ENCODE peak calls at places on chromosomes 11 and 22, in six cellular contexts. P is neuronal stem cell; Y is PC-9; S is CD4-positive, CD25-positive, alpha-beta regulatory T cell; T is A673; J is GM23248. D is an unnamed sample. For H3K4me1, the result is how much of the 10 kb centered on the place peaks cover.

GRCh38 chr22:19853879-19854777 is 546 bp downstream of the GNB1L start:
- DNase-seq in S (peak), J (peak), Y (no peak), P (no peak), T (no peak), D (peak)

GRCh38 chr11:47083913-47084312 is 92.8 kb downstream of the ARFGAP2 start:
- DNase-seq in T (no peak), J (peak), Y (no peak), S (no peak), P (no peak), D (no peak)

GRCh38 chr22:39478461-39478860 is 21.6 kb downstream of the MGAT3 start:
- DNase-seq in S (no peak), P (no peak), T (no peak), Y (peak), J (peak), D (peak)

GRCh38 chr22:17820879-17821439 is 46.7 kb upstream of the BID start:
- DNase-seq in Y (no peak), S (no peak), P (no peak), T (no peak), J (no peak), D (no peak)

GRCh38 chr11:61007383-61007970 is 36.0 kb downstream of the CD6 start:
- DNase-seq in J (peak), S (no peak), Y (peak), P (no peak), T (no peak), D (peak)

GRCh38 chr22:41146573-41146972 is 54.2 kb downstream of the EP300 start:
- DNase-seq in J (peak), T (no peak), P (no peak), S (no peak), Y (no peak), D (no peak)

GRCh38 chr11:75785187-75785586 is 16.6 kb downstream of the DGAT2 start:
- DNase-seq in J (no peak), T (no peak), Y (no peak), S (no peak), P (no peak), D (no peak)

GRCh38 chr11:66327171-66328035 is 8.8 kb downstream of the RIN1 start:
- DNase-seq in P (no peak), T (no peak), S (no peak), Y (no peak), J (peak), D (no peak)

GRCh38 chr22:50131894-50132293 is 38.6 kb upstream of the PANX2 start:
- DNase-seq in J (no peak), P (no peak), Y (no peak), T (no peak), S (no peak), D (no peak)

GRCh38 chr11:1745701-1746320 is 4.6 kb downstream of the IFITM10 start:
- DNase-seq in J (no peak), Y (no peak), P (no peak), T (no peak), S (no peak), D (peak)

GRCh38 chr11:19199766-19200165 is 2.0 kb downstream of the CSRP3 start:
- DNase-seq in P (no peak), S (no peak), Y (no peak), J (no peak), T (no peak), D (no peak)

GRCh38 chr11:125153837-125154236 is 10.7 kb upstream of the PKNOX2 start:
- DNase-seq in J (no peak), P (no peak), S (no peak), Y (no peak), T (no peak), D (peak)

GRCh38 chr11:104772806-104773241 is 125.4 kb downstream of the CASP12 start:
- DNase-seq in T (peak), P (no peak), Y (no peak), J (peak), S (peak), D (no peak)

GRCh38 chr11:35083181-35084061 is 55.5 kb upstream of the CD44 start:
- DNase-seq in Y (peak), S (peak), T (peak), J (peak), P (no peak), D (no peak)

GRCh38 chr22:27218012-27218483 is 560.7 kb downstream of the MIAT start:
- DNase-seq in J (peak), Y (no peak), T (no peak), P (no peak), S (no peak), D (no peak)

GRCh38 chr22:28899199-28899853 is 16.0 kb downstream of the ZNRF3 start:
- DNase-seq in P (no peak), J (no peak), T (peak), Y (no peak), S (peak), D (no peak)

GRCh38 chr22:43262990-43263644 is 76.2 kb upstream of the TTLL12 start:
- DNase-seq in Y (peak), J (no peak), S (peak), P (no peak), T (no peak), D (peak)

GRCh38 chr11:123405123-123405592 is 24.9 kb upstream of the GRAMD1B start:
- DNase-seq in J (no peak), Y (no peak), T (no peak), P (no peak), S (no peak), D (no peak)

GRCh38 chr22:32465661-32466060 is 1.4 kb upstream of the BPIFC start:
- DNase-seq in Y (no peak), T (no peak), J (no peak), P (no peak), S (no peak), D (no peak)

GRCh38 chr11:2853997-2854560 is 31.5 kb downstream of the CDKN1C start:
- DNase-seq in T (no peak), S (no peak), P (no peak), Y (no peak), J (no peak), D (no peak)

GRCh38 chr11:44416776-44417175 is 106.8 kb upstream of the ALX4 start:
- DNase-seq in J (no peak), S (no peak), Y (no peak), T (no peak), P (no peak), D (no peak)

GRCh38 chr22:43203471-43203981 is 16.6 kb upstream of the TTLL12 start:
- DNase-seq in Y (no peak), J (no peak), P (no peak), T (no peak), S (no peak), D (no peak)

GRCh38 chr22:48800036-48800885 is 1027.4 kb downstream of the BRD1 start:
- DNase-seq in P (no peak), J (no peak), S (no peak), Y (no peak), T (no peak), D (no peak)

GRCh38 chr22:43101306-43101705 is 9.2 kb upstream of the BIK start:
- DNase-seq in Y (no peak), T (no peak), S (no peak), P (no peak), J (no peak), D (no peak)

GRCh38 chr11:26571861-26572654 is at the start of gene MUC15:
- DNase-seq in T (no peak), P (no peak), Y (peak), S (no peak), J (no peak), D (no peak)

GRCh38 chr11:23021287-23021863 is 161.1 kb upstream of the CCDC179 start:
- DNase-seq in S (no peak), T (peak), P (peak), Y (peak), J (peak), D (peak)

GRCh38 chr22:33192156-33192555 is 134.0 kb upstream of the SYN3 start:
- DNase-seq in Y (no peak), P (no peak), T (no peak), J (no peak), S (no peak), D (no peak)

GRCh38 chr11:17763244-17763643 is 28.7 kb downstream of the KCNC1 start:
- DNase-seq in P (no peak), T (no peak), Y (no peak), S (no peak), J (no peak), D (no peak)

GRCh38 chr22:28905433-28905832 is 22.1 kb downstream of the ZNRF3 start:
- DNase-seq in P (no peak), J (no peak), S (no peak), T (no peak), Y (no peak), D (no peak)

GRCh38 chr11:77084581-77085191 is 17.9 kb downstream of the CAPN5 start:
- DNase-seq in T (no peak), Y (no peak), P (no peak), S (no peak), J (no peak), D (no peak)

GRCh38 chr11:77082838-77083552 is 16.2 kb downstream of the CAPN5 start:
- DNase-seq in T (peak), S (peak), J (peak), Y (no peak), P (no peak), D (no peak)

GRCh38 chr11:77081976-77082836 is 15.4 kb downstream of the CAPN5 start:
- DNase-seq in S (no peak), T (no peak), Y (no peak), P (no peak), J (no peak), D (peak)

GRCh38 chr11:77085652-77086051 is 17.0 kb upstream of the OMP start:
- DNase-seq in P (no peak), S (no peak), J (no peak), Y (no peak), T (no peak), D (no peak)

DNA sequence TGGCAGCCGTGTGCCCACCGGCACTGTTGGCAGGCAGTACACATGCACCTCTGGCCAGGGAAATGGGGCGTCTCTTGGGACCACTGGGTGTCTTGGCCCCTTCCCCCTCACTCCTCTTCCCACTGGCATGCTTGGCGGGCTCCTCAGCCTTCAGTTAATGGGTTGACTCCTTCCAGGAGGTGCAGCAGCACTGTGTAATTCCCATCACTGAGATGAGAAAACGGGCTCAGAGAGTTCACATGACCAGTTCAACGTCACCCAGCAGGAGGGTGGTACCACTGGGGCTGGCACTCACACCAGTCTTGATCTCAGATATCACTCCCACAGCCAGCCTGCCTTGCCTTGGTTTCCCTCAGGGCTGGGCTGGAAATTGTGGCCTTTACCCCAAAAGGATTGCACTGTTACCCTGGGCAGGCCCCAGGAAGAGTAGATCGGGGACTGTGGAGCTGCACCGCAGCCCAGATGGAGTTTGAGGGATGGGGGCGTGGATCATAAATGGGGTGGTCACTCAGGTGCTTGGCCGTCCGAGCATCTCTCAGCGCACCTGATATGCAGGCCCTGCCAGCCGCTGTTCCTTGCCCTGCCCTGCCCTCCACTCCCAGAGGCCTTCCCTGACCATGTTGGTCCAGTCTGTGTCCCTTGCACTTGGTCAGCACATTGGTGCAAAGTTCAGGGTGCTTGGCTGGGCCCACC is 16.9 kb downstream of the CAPN5 start:
- DNase-seq in T (no peak), S (no peak), J (no peak), P (no peak), Y (no peak), D (no peak)
- H3K4me1 ChIP-seq in T (under half), S (under half), J (under half), P (under half), Y (under half), D (under half)

DNA sequence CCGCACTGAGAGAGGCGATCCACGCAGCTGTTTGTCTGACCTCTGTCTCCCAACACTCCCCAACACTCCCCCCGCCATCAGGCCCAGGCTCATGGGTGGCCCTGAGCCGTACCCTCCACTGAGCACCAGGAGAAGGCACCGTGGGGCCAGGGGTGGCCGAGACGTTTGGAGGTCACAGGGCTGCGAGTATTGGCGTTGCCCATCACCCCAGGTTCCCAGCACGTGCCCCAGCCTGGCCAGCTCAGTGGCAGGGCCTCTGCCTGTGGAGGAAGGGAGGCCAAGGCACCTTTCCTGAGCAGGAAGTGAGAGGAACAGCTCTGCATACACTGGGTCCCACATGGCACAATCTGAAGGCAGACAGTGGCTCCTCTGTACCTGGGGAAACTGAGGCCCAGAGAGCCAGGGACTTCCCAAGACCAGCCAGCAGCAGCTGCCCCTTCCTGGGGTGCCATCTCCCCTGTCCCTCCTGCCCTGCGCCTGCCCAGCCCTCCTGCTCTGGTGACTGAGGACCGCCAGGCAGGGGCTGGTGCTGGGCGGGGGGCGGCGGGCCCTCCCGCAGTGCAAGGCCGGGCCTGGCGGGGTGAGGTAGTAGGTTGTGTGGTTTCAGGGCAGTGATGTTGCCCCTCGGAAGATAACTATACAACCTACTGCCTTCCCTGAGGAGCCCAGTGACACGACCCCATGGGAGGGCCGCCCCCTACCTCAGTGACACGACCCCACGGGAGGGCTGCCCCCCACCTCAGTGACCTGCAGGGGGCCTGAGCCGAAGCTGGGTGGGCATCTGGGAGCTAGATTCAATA is 37.0 kb upstream of the PPARA start:
- DNase-seq in S (no peak), Y (no peak), T (no peak), J (peak), P (no peak), D (no peak)
- H3K4me1 ChIP-seq in S (under half), Y (under half), T (under half), J (under half), P (under half), D (under half)

GRCh38 chr11:121393855-121394254 is 58.3 kb upstream of the SORL1 start:
- DNase-seq in J (no peak), T (no peak), Y (no peak), P (no peak), S (no peak), D (no peak)
- H3K4me1 ChIP-seq in J (under half), T (under half), Y (under half), P (under half), S (under half), D (under half)

DNA sequence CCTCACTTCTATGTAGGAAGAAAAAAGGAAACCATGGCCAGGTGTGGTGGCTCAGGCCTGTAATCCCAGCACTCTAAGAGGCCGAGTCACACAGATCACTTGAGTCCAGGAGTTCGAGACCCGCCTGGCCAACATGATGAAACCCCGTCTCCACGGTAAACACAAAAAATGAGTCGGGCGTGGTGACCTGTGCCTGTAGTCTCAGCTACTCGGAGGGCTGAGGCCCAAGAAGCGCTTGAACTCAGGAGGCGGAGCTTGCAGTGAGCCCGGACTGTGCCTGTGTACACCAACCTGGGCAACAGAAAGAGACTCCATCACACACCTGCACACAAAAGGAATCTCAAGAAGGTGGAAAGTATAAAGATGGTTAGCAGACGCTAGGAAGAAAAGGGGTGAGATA is 17.7 kb downstream of the DEFB131B start:
- DNase-seq in S (no peak), T (no peak), Y (no peak), J (no peak), P (no peak), D (no peak)
- H3K4me1 ChIP-seq in S (under half), T (under half), Y (under half), J (under half), P (under half), D (under half)

GRCh38 chr22:37177221-37177620 is 10.8 kb downstream of the C1QTNF6 start:
- DNase-seq in P (no peak), S (no peak), J (no peak), T (no peak), Y (no peak), D (no peak)
- H3K4me1 ChIP-seq in P (under half), S (under half), J (under half), T (under half), Y (under half), D (under half)

D was measured in Caco-2.